ENCODE peak calls at places on chromosomes 12 and 14, in six cellular contexts. B is AG04450, M is psoas muscle, C is neuronal stem cell, Y is ovary, O is PC-9. N is an unnamed sample.
A peak's percentile ranks its signal among the peaks of the same experiment; 100 is the strongest.

GRCh38 chr12:70876952-70877351 is 43.6 kb downstream of the PTPRR start:
- DNase-seq in Y (no peak), B (no peak), M (no peak), O (no peak), C (no peak), N (no peak)

GRCh38 chr14:89146291-89146690 is 270.7 kb downstream of the FOXN3 start:
- DNase-seq in O (no peak), B (no peak), Y (no peak), M (no peak), C (no peak), N (no peak)

GRCh38 chr12:92593734-92594402 is 108.9 kb upstream of the PLEKHG7 start:
- DNase-seq in B (no peak), M (peak; percentile 13), O (no peak), Y (no peak), C (no peak), N (no peak)

GRCh38 chr12:130043685-130044421 is 118.4 kb upstream of the FZD10 start:
- DNase-seq in C (no peak), B (no peak), M (no peak), Y (no peak), O (no peak), N (no peak)

GRCh38 chr14:51019089-51019488 is 74.8 kb upstream of the PYGL start:
- DNase-seq in C (no peak), B (no peak), O (no peak), Y (no peak), M (no peak), N (no peak)

GRCh38 chr12:110619534-110619953 is 5.6 kb downstream of the TCTN1 start:
- DNase-seq in Y (no peak), B (no peak), O (no peak), C (no peak), M (no peak), N (no peak)

GRCh38 chr12:88579572-88579940 is 715 bp downstream of the KITLG start:
- DNase-seq in C (no peak), O (peak; percentile 40), B (no peak), Y (peak; percentile 27), M (peak; percentile 47), N (no peak)

GRCh38 chr12:25469368-25469767 is 83.7 kb downstream of the LMNTD1 start:
- DNase-seq in Y (no peak), C (no peak), O (no peak), M (no peak), B (no peak), N (no peak)

GRCh38 chr12:121509339-121509738 is 71.5 kb downstream of the KDM2B start:
- DNase-seq in B (no peak), O (no peak), M (no peak), C (no peak), Y (no peak), N (no peak)

GRCh38 chr12:84910549-84911241 is 1.9 kb downstream of the SLC6A15 start:
- DNase-seq in B (no peak), O (peak; percentile 8), Y (no peak), C (no peak), M (no peak), N (no peak)

GRCh38 chr12:47302111-47302597 is 222.4 kb upstream of the AMIGO2 start:
- DNase-seq in C (no peak), O (no peak), B (no peak), Y (no peak), M (no peak), N (no peak)

GRCh38 chr12:108635201-108635996 is 1.7 kb upstream of the SELPLG start:
- DNase-seq in C (no peak), B (no peak), O (no peak), M (no peak), Y (no peak), N (no peak)

GRCh38 chr12:38838211-38838850 is 67.1 kb downstream of the CPNE8 start:
- DNase-seq in M (no peak), B (no peak), C (no peak), O (no peak), Y (no peak), N (no peak)

GRCh38 chr12:101793401-101793800 is 37.4 kb downstream of the GNPTAB start:
- DNase-seq in M (no peak), O (no peak), C (no peak), B (no peak), Y (no peak), N (no peak)

GRCh38 chr12:109934026-109934425 is 34.0 kb downstream of the TCHP start:
- DNase-seq in B (peak; percentile 27), O (peak; percentile 28), M (no peak), C (no peak), Y (no peak), N (no peak)

GRCh38 chr14:56787530-56787929 is 22.7 kb downstream of the OTX2 start:
- DNase-seq in B (no peak), Y (no peak), O (no peak), C (no peak), M (no peak), N (no peak)

GRCh38 chr14:93161411-93161940 is 23.2 kb downstream of the MOAP1 start:
- DNase-seq in O (no peak), B (no peak), M (no peak), C (no peak), Y (no peak), N (no peak)

GRCh38 chr12:65948320-65949008 is 124.2 kb downstream of the HMGA2 start:
- DNase-seq in C (no peak), M (peak; percentile 48), O (peak; percentile 81), Y (peak; percentile 55), B (peak; percentile 84), N (peak; percentile 7)

GRCh38 chr12:132776816-132777568 is 15.4 kb upstream of the ANKLE2 start:
- DNase-seq in O (no peak), C (no peak), M (peak; percentile 45), B (no peak), Y (peak; percentile 90), N (peak; percentile 34)

GRCh38 chr14:102501751-102502315 is 7.7 kb downstream of the ANKRD9 start:
- DNase-seq in O (no peak), Y (no peak), B (no peak), C (no peak), M (no peak), N (no peak)

GRCh38 chr14:104096751-104097700 is 11.5 kb downstream of the ASPG start:
- DNase-seq in O (no peak), Y (no peak), M (peak; percentile 12), C (no peak), B (no peak), N (no peak)

GRCh38 chr12:50734409-50735263 is 29.3 kb upstream of the ATF1 start:
- DNase-seq in B (no peak), Y (no peak), O (peak; percentile 18), C (peak; percentile 35), M (no peak), N (peak; percentile 30)

GRCh38 chr14:96042218-96042930 is 3.2 kb downstream of the C14orf132 start:
- DNase-seq in B (peak; percentile 52), Y (no peak), C (no peak), O (no peak), M (no peak), N (no peak)

GRCh38 chr14:41403360-41403759 is 203.3 kb upstream of the LRFN5 start:
- DNase-seq in O (no peak), M (no peak), B (no peak), Y (no peak), C (no peak), N (no peak)

GRCh38 chr12:111064154-111064553 is 143.8 kb upstream of the MYL2 start:
- DNase-seq in B (no peak), O (no peak), Y (no peak), C (no peak), M (no peak), N (no peak)

GRCh38 chr14:58705066-58705465 is 67.3 kb downstream of the DACT1 start:
- DNase-seq in B (no peak), O (no peak), Y (no peak), C (no peak), M (peak; percentile 27), N (no peak)

GRCh38 chr12:57118711-57119271 is 7.6 kb upstream of the STAT6 start:
- DNase-seq in B (no peak), Y (no peak), O (no peak), C (no peak), M (no peak), N (no peak)

GRCh38 chr12:109524466-109525278 is 47.2 kb downstream of the UBE3B start:
- DNase-seq in B (no peak), C (peak; percentile 86), O (no peak), M (no peak), Y (no peak), N (no peak)

GRCh38 chr12:8712572-8712971 is 14.8 kb downstream of the RIMKLB start:
- DNase-seq in Y (no peak), B (no peak), C (no peak), M (no peak), O (no peak), N (no peak)

DNA sequence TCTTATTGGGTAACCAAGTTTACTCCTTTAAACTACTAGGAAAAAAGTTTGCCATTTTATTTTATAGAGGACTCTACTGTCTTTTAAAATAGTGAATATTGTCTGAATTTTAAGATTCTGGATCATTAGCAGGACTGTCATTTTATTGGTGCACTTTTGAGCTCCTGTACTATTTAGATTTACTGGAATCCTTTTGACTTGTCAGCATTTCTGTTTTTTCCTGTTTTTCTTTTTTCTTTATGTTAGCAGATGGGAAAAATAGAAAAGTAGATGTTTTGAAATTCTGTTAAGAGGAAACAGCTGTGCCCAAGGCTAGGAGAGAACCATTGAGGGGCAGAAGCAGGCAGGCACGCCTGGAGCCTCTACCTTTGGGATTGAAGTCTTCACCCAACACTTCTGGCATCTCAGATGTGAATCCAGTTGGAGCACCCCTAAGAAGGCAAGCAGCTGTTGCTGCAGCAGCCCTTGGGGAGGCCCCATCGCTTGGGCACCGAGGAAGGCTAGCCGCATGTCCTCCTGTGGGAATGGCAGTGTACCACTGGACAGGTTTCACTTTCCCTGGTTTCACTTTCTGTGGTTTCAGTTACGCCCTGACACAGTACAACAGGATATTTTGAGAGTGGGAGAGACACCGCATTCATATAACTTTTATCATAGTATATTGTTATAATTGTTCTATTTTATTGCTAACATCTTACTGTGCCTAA is 11.5 kb downstream of the RIMKLB start:
- DNase-seq in O (no peak), C (no peak), Y (peak; percentile 31), B (no peak), M (peak; percentile 19), N (no peak)
- H3K27ac ChIP-seq in O (no peak overlapping the region), C (no peak overlapping the region), Y (peak overlapping the region; percentile 66), B (no peak overlapping the region), M (peak overlapping the region; percentile 5), N (no peak overlapping the region)

GRCh38 chr12:77995436-77996167 is 164.9 kb downstream of the NAV3 start:
- DNase-seq in M (no peak), O (no peak), Y (no peak), B (peak; percentile 27), C (no peak), N (no peak)
- H3K27ac ChIP-seq in M (no peak overlapping the region), O (no peak overlapping the region), Y (no peak overlapping the region), B (no peak overlapping the region), C (no peak overlapping the region), N (no peak overlapping the region)

DNA sequence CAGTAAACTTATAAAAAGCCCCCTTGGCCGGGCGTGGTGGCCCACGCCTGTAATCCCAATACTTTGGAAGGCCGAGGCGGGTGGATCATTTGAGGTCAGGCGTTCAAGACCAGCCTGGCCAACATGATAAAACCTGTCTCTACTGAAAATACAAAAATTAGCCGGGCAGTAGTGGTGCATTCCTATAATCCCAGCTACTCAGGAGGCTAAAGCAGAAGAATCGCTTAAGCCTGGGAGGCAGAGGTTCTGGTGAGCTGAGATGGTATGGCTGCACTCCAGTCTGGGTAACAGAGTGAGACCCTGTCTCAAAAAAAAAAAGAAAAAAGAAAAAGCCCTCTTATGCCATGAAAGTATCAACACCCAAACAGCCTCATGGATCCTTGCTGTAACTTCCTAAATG is 3.7 kb downstream of the PRMT5 start:
- DNase-seq in C (no peak), O (no peak), Y (no peak), B (no peak), M (no peak), N (no peak)
- H3K27ac ChIP-seq in C (no peak overlapping the region), O (peak overlapping the region; percentile 37), Y (no peak overlapping the region), B (no peak overlapping the region), M (no peak overlapping the region), N (no peak overlapping the region)

GRCh38 chr12:96044017-96044985 is 8.9 kb upstream of the LTA4H start:
- DNase-seq in Y (no peak), C (no peak), M (no peak), O (no peak), B (peak; percentile 39), N (no peak)
- H3K27ac ChIP-seq in Y (no peak overlapping the region), C (no peak overlapping the region), M (no peak overlapping the region), O (peak overlapping the region; percentile 99), B (peak overlapping the region; percentile 65), N (no peak overlapping the region)

N was measured in substantia nigra.